ENCODE peak calls at places on chromosomes 6 and 20, in nine cellular contexts. B, J, Y, H, U, P, K, F and D are unnamed samples.

GRCh38 chr6:22024973-22025467 is 271.8 kb downstream of the PRL start:
- DNase-seq in H (no peak), K (no peak), B (no peak), U (no peak), F (no peak), J (no peak), P (no peak), Y (no peak), D (peak)

GRCh38 chr6:53624491-53624890 is 41.1 kb downstream of the KLHL31 start:
- DNase-seq in U (no peak), H (no peak), J (no peak), Y (no peak), F (no peak), K (no peak), P (no peak), B (no peak), D (no peak)

GRCh38 chr6:11197175-11197535 is 35.3 kb downstream of the NEDD9 start:
- DNase-seq in U (no peak), H (no peak), Y (no peak), K (peak), P (peak), F (peak), B (no peak), J (no peak), D (no peak)

GRCh38 chr6:33091957-33092356 is 16.2 kb downstream of the HLA-DPB1 start:
- DNase-seq in J (no peak), Y (no peak), U (no peak), H (no peak), K (peak), B (no peak), P (no peak), F (no peak), D (peak)

GRCh38 chr6:17268114-17268513 is 13.0 kb upstream of the RBM24 start:
- DNase-seq in B (no peak), F (peak), K (no peak), H (no peak), Y (no peak), P (peak), J (peak), U (no peak), D (no peak)

GRCh38 chr20:19975901-19976300 is 41.3 kb upstream of the NAA20 start:
- DNase-seq in H (no peak), P (peak), Y (no peak), J (peak), U (peak), K (no peak), F (peak), B (no peak), D (no peak)

GRCh38 chr20:55714082-55714481 is 291.2 kb downstream of the CBLN4 start:
- DNase-seq in Y (no peak), J (no peak), F (no peak), K (no peak), H (no peak), U (no peak), P (no peak), B (no peak), D (no peak)

GRCh38 chr20:50062006-50062838 is 50.7 kb downstream of the UBE2V1 start:
- DNase-seq in K (no peak), F (no peak), P (no peak), J (no peak), B (no peak), U (no peak), H (no peak), Y (no peak), D (no peak)

GRCh38 chr20:44187763-44188709 is 1.0 kb upstream of the JPH2 start:
- DNase-seq in Y (no peak), B (no peak), U (no peak), K (no peak), J (no peak), H (peak), F (peak), P (peak), D (peak)

GRCh38 chr6:109091314-109092009 is 3.2 kb downstream of the SESN1 start:
- DNase-seq in K (no peak), B (no peak), U (no peak), H (no peak), J (no peak), P (peak), F (no peak), Y (no peak), D (no peak)

GRCh38 chr6:95325858-95326257 is 251.5 kb upstream of the MANEA start:
- DNase-seq in P (peak), K (no peak), H (no peak), U (no peak), B (no peak), F (peak), Y (no peak), J (peak), D (no peak)

GRCh38 chr6:90103056-90103793 is 193.4 kb downstream of the BACH2 start:
- DNase-seq in P (peak), Y (no peak), F (peak), B (no peak), H (no peak), K (no peak), J (peak), U (no peak), D (peak)

GRCh38 chr20:41005361-41005729 is 23.3 kb upstream of the TOP1 start:
- DNase-seq in F (peak), P (peak), Y (peak), B (peak), U (peak), K (no peak), H (no peak), J (peak), D (no peak)

GRCh38 chr20:20366551-20366895 is 1.4 kb upstream of the INSM1 start:
- DNase-seq in F (no peak), J (no peak), Y (no peak), H (no peak), B (no peak), P (no peak), U (no peak), K (peak), D (no peak)

GRCh38 chr20:57878803-57879424 is 169.1 kb upstream of the PMEPA1 start:
- DNase-seq in K (no peak), H (no peak), F (no peak), Y (no peak), J (no peak), U (no peak), P (no peak), B (no peak), D (no peak)

GRCh38 chr20:32488066-32488838 is 96.9 kb downstream of the NOL4L start:
- DNase-seq in H (peak), P (no peak), Y (no peak), J (no peak), U (no peak), K (no peak), F (no peak), B (no peak), D (no peak)

GRCh38 chr20:64036346-64037198 is 590 bp downstream of the C20orf204 start:
- DNase-seq in F (no peak), B (no peak), P (no peak), Y (no peak), H (no peak), U (no peak), K (no peak), J (no peak), D (peak)

GRCh38 chr6:5471044-5471443 is 209.7 kb downstream of the FARS2 start:
- DNase-seq in B (peak), J (peak), U (peak), P (peak), H (no peak), K (peak), F (peak), Y (peak), D (peak)

GRCh38 chr20:15708984-15709598 is 864.2 kb downstream of the KIF16B start:
- DNase-seq in U (peak), H (peak), B (peak), J (peak), P (peak), Y (peak), K (peak), F (peak), D (peak)

GRCh38 chr20:2101057-2101934 is at the start of gene STK35:
- DNase-seq in K (peak), H (peak), U (peak), P (no peak), B (no peak), Y (no peak), F (no peak), J (no peak), D (peak)

GRCh38 chr6:4902363-4902762 is 101.5 kb downstream of the RPP40 start:
- DNase-seq in Y (no peak), F (no peak), P (no peak), U (no peak), J (no peak), B (no peak), H (no peak), K (no peak), D (peak)

GRCh38 chr6:168030881-168031280 is 33.4 kb downstream of the KIF25 start:
- DNase-seq in H (no peak), Y (no peak), B (no peak), P (no peak), J (no peak), K (no peak), F (no peak), U (no peak), D (no peak)

GRCh38 chr6:31352497-31353368 is 4.2 kb downstream of the HLA-B start:
- DNase-seq in F (no peak), Y (no peak), P (no peak), K (no peak), B (no peak), J (no peak), H (no peak), U (no peak), D (peak)

GRCh38 chr6:168618546-168619315 is 177.7 kb downstream of the SMOC2 start:
- DNase-seq in F (no peak), J (no peak), B (no peak), K (no peak), H (no peak), P (no peak), U (no peak), Y (no peak), D (no peak)

GRCh38 chr6:23316131-23316530 is 746.8 kb downstream of the HDGFL1 start:
- DNase-seq in B (no peak), F (peak), Y (no peak), K (no peak), J (peak), P (peak), U (no peak), H (no peak), D (no peak)

GRCh38 chr6:36120539-36120938 is 9.8 kb upstream of the MAPK13 start:
- DNase-seq in Y (no peak), H (no peak), P (no peak), J (no peak), U (no peak), K (no peak), B (no peak), F (no peak), D (peak)

GRCh38 chr6:28906674-28907073 is 17.1 kb downstream of the TRIM27 start:
- DNase-seq in Y (no peak), J (no peak), B (no peak), P (no peak), H (no peak), K (no peak), U (no peak), F (no peak), D (no peak)

DNA sequence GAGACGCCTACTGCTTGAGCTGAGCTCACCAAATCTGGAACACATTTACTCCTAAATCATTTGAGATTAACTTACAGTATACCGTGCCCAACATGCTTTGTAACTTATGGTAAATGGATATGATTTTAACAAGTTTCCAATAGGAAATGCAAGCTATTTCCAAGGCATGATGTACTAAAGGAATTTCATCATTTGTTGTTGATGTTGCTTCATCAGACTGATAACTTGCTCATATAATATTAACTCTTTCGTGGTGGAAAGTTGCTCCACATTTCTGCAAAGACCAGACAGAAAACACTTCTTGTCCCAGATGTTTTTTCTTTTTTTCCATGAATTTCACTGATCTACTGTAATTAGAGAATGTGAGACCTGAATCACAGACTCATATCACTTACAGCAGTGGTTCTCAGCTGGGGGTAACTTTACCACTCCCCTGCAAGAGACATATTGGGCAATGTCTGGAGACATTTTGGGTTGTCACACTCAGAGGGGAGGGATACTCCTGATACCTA is 116.6 kb upstream of the TRAF3IP2 start:
- DNase-seq in K (no peak), J (peak), F (peak), B (no peak), P (peak), H (no peak), U (no peak), Y (no peak), D (no peak)
- H3K4me3 ChIP-seq in K (no peak), J (no peak), F (no peak), B (no peak), P (no peak), H (no peak), U (no peak), Y (no peak), D (no peak)

GRCh38 chr20:58880994-58881752 is 28.7 kb downstream of the GNAS start:
- DNase-seq in K (no peak), P (no peak), U (no peak), J (no peak), Y (no peak), B (no peak), F (no peak), H (no peak), D (no peak)
- TF ChIP-seq CTCF in K (peak), P (peak), U (peak), J (peak), Y (no peak), B (no peak), F (peak), H (peak), D (no peak)

GRCh38 chr20:21523895-21524294 is 10.0 kb upstream of the NKX2-2 start:
- DNase-seq in H (no peak), P (no peak), U (no peak), F (no peak), J (no peak), K (no peak), B (no peak), Y (no peak), D (no peak)

GRCh38 chr20:21521596-21522478 is 8.0 kb upstream of the NKX2-2 start:
- DNase-seq in B (no peak), K (peak), Y (no peak), U (no peak), P (no peak), J (no peak), H (no peak), F (no peak), D (no peak)

GRCh38 chr20:21523398-21523868 is 9.6 kb upstream of the NKX2-2 start:
- DNase-seq in H (no peak), U (no peak), P (no peak), J (no peak), B (no peak), K (no peak), F (no peak), Y (no peak), D (no peak)

GRCh38 chr20:21520702-21521595 is 7.1 kb upstream of the NKX2-2 start:
- DNase-seq in H (no peak), F (peak), J (peak), K (peak), U (no peak), B (no peak), P (peak), Y (no peak), D (no peak)

GRCh38 chr20:21522479-21523397 is 8.9 kb upstream of the NKX2-2 start:
- DNase-seq in Y (no peak), F (no peak), U (no peak), B (no peak), K (peak), P (no peak), J (no peak), H (no peak), D (no peak)
- H3K4me3 ChIP-seq in Y (peak), F (no peak), U (peak), B (peak), K (peak), P (no peak), J (no peak), H (peak), D (no peak)

GRCh38 chr6:63887011-63887751 is 251.6 kb downstream of the PHF3 start:
- DNase-seq in P (no peak), B (no peak), U (no peak), J (no peak), H (no peak), F (no peak), K (no peak), Y (no peak), D (no peak)

GRCh38 chr6:63881791-63882190 is 246.2 kb downstream of the PHF3 start:
- DNase-seq in H (no peak), P (no peak), B (no peak), U (no peak), Y (no peak), J (no peak), F (no peak), K (no peak), D (no peak)

GRCh38 chr6:63883597-63883996 is 248.0 kb downstream of the PHF3 start:
- DNase-seq in H (no peak), B (no peak), F (no peak), Y (no peak), J (no peak), K (no peak), U (no peak), P (no peak), D (peak)

GRCh38 chr6:63882208-63882607 is 246.6 kb downstream of the PHF3 start:
- DNase-seq in Y (no peak), K (peak), B (no peak), U (peak), F (no peak), H (no peak), J (peak), P (peak), D (no peak)
- TF ChIP-seq CTCF in Y (no peak), K (peak), B (no peak), U (no peak), F (peak), H (peak), J (peak), P (peak), D (peak)

DNA sequence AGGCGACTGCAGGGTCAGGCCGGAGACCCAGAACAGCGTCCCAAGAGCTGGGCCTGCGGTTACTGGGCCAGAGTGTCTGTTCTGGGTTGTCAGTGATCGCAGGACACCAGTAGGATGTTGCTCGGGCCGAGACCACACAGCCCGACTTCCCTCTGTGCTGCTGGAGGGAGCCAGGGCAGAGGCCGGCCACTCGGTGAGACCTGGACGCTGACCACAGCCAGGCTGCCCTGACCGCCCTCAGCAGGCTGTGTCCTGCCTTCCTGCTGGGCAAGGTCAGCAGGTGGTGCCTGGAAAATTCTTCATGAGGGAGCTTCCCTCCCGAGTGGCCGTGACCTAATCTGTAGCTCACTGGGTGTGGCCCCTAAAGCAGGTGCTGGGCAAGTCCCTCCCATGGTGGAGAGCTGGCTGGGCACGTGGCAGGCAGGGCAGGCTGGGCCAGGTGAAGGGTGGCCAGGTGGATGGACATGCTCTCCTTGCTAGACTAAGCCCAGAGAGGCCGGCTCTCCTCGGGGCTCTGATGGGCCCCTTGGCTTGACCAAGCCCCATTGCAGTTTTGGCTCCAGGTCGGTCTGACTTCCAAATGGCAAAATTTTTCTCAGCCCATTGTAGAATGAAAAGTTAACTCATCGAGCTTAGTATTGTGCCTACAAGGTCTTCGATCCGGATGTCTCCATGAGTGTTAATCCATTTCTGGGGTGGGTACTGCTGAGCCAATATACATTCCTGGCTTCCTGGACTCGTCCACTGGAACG is 1.9 kb downstream of the SLCO4A1 start:
- DNase-seq in K (no peak), F (no peak), Y (no peak), J (peak), U (no peak), P (no peak), B (no peak), H (no peak), D (no peak)
- H3K4me3 ChIP-seq in K (no peak), F (no peak), Y (peak), J (no peak), U (no peak), P (no peak), B (peak), H (no peak), D (peak)

DNA sequence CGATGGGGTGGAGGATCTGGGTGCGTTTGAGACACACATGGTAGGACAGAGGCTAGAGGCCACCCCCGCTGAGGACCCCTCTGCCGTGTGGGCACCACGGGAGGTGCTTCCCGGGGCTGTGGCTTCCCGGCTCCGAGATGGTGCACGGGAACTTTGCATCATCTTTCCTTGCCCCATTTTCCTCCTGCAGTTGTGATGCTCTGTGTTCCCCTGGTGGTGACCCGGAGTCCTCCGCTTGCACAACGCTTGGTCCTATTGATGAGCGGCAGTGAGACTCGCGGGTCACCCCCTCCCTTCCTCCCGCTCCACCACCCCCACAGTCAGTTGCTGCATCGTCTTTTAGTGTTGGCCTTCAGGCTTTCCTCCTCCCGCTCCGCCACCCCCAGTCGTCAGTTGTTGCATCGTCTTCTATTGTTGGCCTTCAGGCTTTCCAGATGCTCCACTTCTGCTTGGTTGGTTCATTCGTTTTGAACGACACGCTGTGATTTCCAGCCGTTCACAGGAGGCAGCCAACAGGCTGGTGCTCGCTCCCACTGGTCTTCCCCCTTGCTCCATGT is 37.3 kb downstream of the PYGB start:
- DNase-seq in Y (peak), H (peak), B (peak), P (peak), J (no peak), U (no peak), K (peak), F (no peak), D (no peak)
- TF ChIP-seq CTCF in Y (no peak), H (no peak), B (no peak), P (peak), J (no peak), U (no peak), K (peak), F (peak), D (no peak)

GRCh38 chr6:1525364-1526038 is 84.2 kb upstream of the FOXC1 start:
- DNase-seq in H (no peak), P (no peak), B (no peak), F (no peak), K (no peak), Y (no peak), U (no peak), J (peak), D (no peak)

GRCh38 chr6:1527098-1527497 is 82.6 kb upstream of the FOXC1 start:
- DNase-seq in Y (peak), H (no peak), F (peak), J (peak), B (peak), K (peak), U (no peak), P (peak), D (peak)

GRCh38 chr6:1522779-1523178 is 86.9 kb upstream of the FOXC1 start:
- DNase-seq in H (no peak), P (no peak), K (no peak), J (no peak), U (no peak), Y (no peak), B (no peak), F (no peak), D (no peak)

GRCh38 chr6:1526689-1527088 is 83.0 kb upstream of the FOXC1 start:
- DNase-seq in F (peak), B (peak), K (no peak), J (no peak), Y (no peak), H (no peak), U (no peak), P (no peak), D (no peak)

DNA sequence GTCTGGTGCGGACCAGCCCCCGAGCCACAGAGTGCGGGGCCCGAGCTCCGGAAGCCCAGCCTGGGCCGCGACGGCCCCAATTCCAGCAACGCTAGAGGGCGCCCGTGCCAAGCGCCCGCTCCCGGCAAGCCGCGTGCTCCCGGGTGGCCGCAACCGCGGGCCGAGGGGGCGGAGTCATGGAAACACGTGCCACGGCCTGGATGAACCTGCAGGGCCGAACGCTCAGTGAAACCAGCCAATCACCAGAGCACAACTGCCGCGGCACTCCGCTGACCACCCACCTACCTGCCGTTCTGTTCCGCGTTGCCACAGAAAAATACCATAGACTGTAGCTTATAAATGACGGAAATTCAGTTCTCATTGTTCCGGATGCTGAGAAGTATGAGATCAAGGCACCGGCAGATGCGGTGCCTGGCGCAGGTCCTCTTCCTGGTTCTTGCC is 85.7 kb upstream of the FOXC1 start:
- DNase-seq in Y (peak), P (peak), U (peak), F (peak), H (peak), K (peak), B (peak), J (peak), D (peak)
- H3K4me3 ChIP-seq in Y (peak), P (peak), U (peak), F (no peak), H (peak), K (peak), B (no peak), J (peak), D (no peak)